ENCODE peak calls at places on chromosomes 16 and 17, in seven cellular contexts. S is stomach, Z is esophagus muscularis mucosa, J is tibial nerve, G is uterus, C is IMR-90, T is body of pancreas. A is an unnamed sample.

GRCh38 chr16:83888672-83889044 is 10.3 kb upstream of the MLYCD start:
- DNase-seq in G (no peak), J (no peak), C (no peak), T (no peak), S (no peak), Z (no peak), A (no peak)

GRCh38 chr17:43608313-43608712 is 53.4 kb downstream of the MEOX1 start:
- DNase-seq in T (no peak), Z (no peak), S (no peak), C (peak; percentile 70), G (no peak), J (no peak), A (no peak)

GRCh38 chr17:49401971-49402491 is 12.7 kb downstream of the PHB1 start:
- DNase-seq in G (no peak), Z (no peak), J (no peak), C (no peak), T (no peak), S (no peak), A (no peak)

GRCh38 chr17:9258115-9259020 is 237.1 kb downstream of the NTN1 start:
- DNase-seq in J (no peak), S (no peak), C (no peak), G (no peak), Z (no peak), T (no peak), A (no peak)

GRCh38 chr16:31714899-31715504 is 158.6 kb upstream of the ZNF267 start:
- DNase-seq in T (no peak), Z (no peak), J (no peak), G (no peak), C (no peak), S (no peak), A (no peak)

GRCh38 chr16:7835032-7835431 is 502.4 kb downstream of the RBFOX1 start:
- DNase-seq in C (no peak), G (no peak), Z (no peak), T (no peak), S (no peak), J (no peak), A (no peak)

GRCh38 chr16:87203060-87203656 is 114.0 kb downstream of the C16orf95 start:
- DNase-seq in G (peak; percentile 25), S (peak; percentile 54), C (peak; percentile 77), Z (no peak), J (peak; percentile 59), T (peak; percentile 66), A (peak; percentile 6)

GRCh38 chr16:72995151-72995881 is 52.6 kb downstream of the ZFHX3 start:
- DNase-seq in Z (no peak), J (no peak), T (no peak), C (no peak), S (no peak), G (no peak), A (no peak)

GRCh38 chr17:46819906-46820351 is 1.4 kb upstream of the WNT3 start:
- DNase-seq in J (no peak), S (no peak), T (no peak), G (no peak), C (no peak), Z (no peak), A (no peak)

GRCh38 chr17:82283208-82283749 is 9.8 kb upstream of the CSNK1D start:
- DNase-seq in G (no peak), Z (no peak), T (no peak), J (no peak), C (peak; percentile 93), S (no peak), A (peak; percentile 49)

GRCh38 chr17:81691196-81691595 is 7.4 kb downstream of the HGS start:
- DNase-seq in C (no peak), J (no peak), T (no peak), S (no peak), Z (no peak), G (no peak), A (no peak)

GRCh38 chr17:13807103-13807502 is 205.4 kb upstream of the HS3ST3A1 start:
- DNase-seq in J (no peak), T (no peak), G (no peak), C (no peak), S (no peak), Z (peak; percentile 55), A (no peak)

GRCh38 chr17:62761884-62762283 is 46.2 kb downstream of the MARCHF10 start:
- DNase-seq in Z (no peak), S (no peak), G (no peak), C (no peak), T (no peak), J (no peak), A (no peak)

GRCh38 chr17:77479817-77480508 is 339.2 kb downstream of the SEC14L1 start:
- DNase-seq in G (peak; percentile 55), S (no peak), C (peak; percentile 34), Z (no peak), J (no peak), T (no peak), A (no peak)

GRCh38 chr16:21097151-21097550 is 53.5 kb downstream of the DNAH3 start:
- DNase-seq in J (no peak), S (no peak), C (peak; percentile 85), G (no peak), Z (no peak), T (no peak), A (no peak)

GRCh38 chr16:11087691-11088431 is 143.5 kb downstream of the CLEC16A start:
- DNase-seq in Z (no peak), G (no peak), S (no peak), J (no peak), C (peak; percentile 57), T (no peak), A (peak; percentile 74)

GRCh38 chr17:49968380-49969133 is 433 bp upstream of the DLX4 start:
- DNase-seq in Z (no peak), G (peak; percentile 36), S (peak; percentile 52), J (no peak), C (peak; percentile 39), T (peak; percentile 68), A (peak; percentile 54)

GRCh38 chr17:40812639-40813038 is 9.8 kb downstream of the KRT10 start:
- DNase-seq in G (no peak), J (no peak), S (no peak), T (no peak), Z (no peak), C (no peak), A (no peak)

GRCh38 chr17:78528541-78528940 is 48.7 kb downstream of the DNAH17 start:
- DNase-seq in G (no peak), T (no peak), S (no peak), C (no peak), Z (no peak), J (no peak), A (no peak)

GRCh38 chr16:10756574-10756973 is 12.9 kb downstream of the NUBP1 start:
- DNase-seq in J (no peak), C (peak; percentile 62), T (no peak), Z (no peak), S (no peak), G (no peak), A (no peak)

GRCh38 chr16:9800180-9800738 is 382.0 kb downstream of the GRIN2A start:
- DNase-seq in Z (no peak), T (no peak), J (no peak), C (no peak), S (no peak), G (no peak), A (no peak)

GRCh38 chr17:82230627-82231311 is 1.9 kb downstream of the SLC16A3 start:
- DNase-seq in C (peak; percentile 81), S (peak; percentile 88), T (peak; percentile 73), G (peak; percentile 91), Z (peak; percentile 95), J (peak; percentile 78), A (peak; percentile 72)

GRCh38 chr17:5281814-5282638 is at the start of gene RABEP1:
- DNase-seq in C (peak; percentile 88), Z (peak; percentile 95), J (peak; percentile 82), G (peak; percentile 88), T (peak; percentile 93), S (peak; percentile 93), A (peak; percentile 87)
- TF ChIP-seq POLR2A in C (peak; percentile 83), Z (peak; percentile 72), J (peak; percentile 60), G (peak; percentile 92), T (peak; percentile 69), S (no peak), A (peak; percentile 89)

GRCh38 chr16:57387598-57388354 is 15.5 kb downstream of the CX3CL1 start:
- DNase-seq in C (no peak), Z (no peak), S (no peak), J (no peak), G (no peak), T (no peak), A (no peak)
- TF ChIP-seq POLR2A in C (no peak), Z (no peak), S (no peak), J (no peak), G (no peak), T (no peak), A (no peak)

GRCh38 chr16:77858060-77858459 is 69.7 kb downstream of the VAT1L start:
- DNase-seq in Z (no peak), G (no peak), C (no peak), T (no peak), S (no peak), J (no peak), A (no peak)

GRCh38 chr16:77849640-77850258 is 61.4 kb downstream of the VAT1L start:
- DNase-seq in Z (no peak), C (no peak), G (no peak), T (peak; percentile 15), S (no peak), J (no peak), A (peak; percentile 6)

GRCh38 chr16:77856455-77857138 is 68.2 kb downstream of the VAT1L start:
- DNase-seq in Z (no peak), T (no peak), J (no peak), C (no peak), S (no peak), G (no peak), A (no peak)

GRCh38 chr16:77850637-77851330 is 62.4 kb downstream of the VAT1L start:
- DNase-seq in T (no peak), Z (no peak), S (no peak), C (peak; percentile 60), G (no peak), J (no peak), A (no peak)

GRCh38 chr16:77853125-77853524 is 64.8 kb downstream of the VAT1L start:
- DNase-seq in S (no peak), J (no peak), T (no peak), Z (no peak), G (no peak), C (no peak), A (no peak)
- TF ChIP-seq POLR2A in S (no peak), J (no peak), T (no peak), Z (no peak), G (no peak), C (no peak), A (no peak)

GRCh38 chr17:8223356-8224063 is 13.1 kb upstream of the AURKB start:
- DNase-seq in J (peak; percentile 40), T (peak; percentile 77), S (peak; percentile 67), C (peak; percentile 47), Z (no peak), G (peak; percentile 66), A (peak; percentile 69)

GRCh38 chr17:8227238-8227581 is 16.8 kb upstream of the AURKB start:
- DNase-seq in T (no peak), S (no peak), J (no peak), Z (no peak), G (no peak), C (no peak), A (no peak)

GRCh38 chr17:8226536-8227237 is 16.3 kb upstream of the AURKB start:
- DNase-seq in T (peak; percentile 75), Z (peak; percentile 93), G (peak; percentile 78), S (peak; percentile 32), J (peak; percentile 76), C (peak; percentile 91), A (peak; percentile 66)

GRCh38 chr17:8225813-8226535 is 15.6 kb upstream of the AURKB start:
- DNase-seq in S (peak; percentile 39), T (peak; percentile 67), Z (no peak), C (peak; percentile 84), G (peak; percentile 53), J (peak; percentile 54), A (peak; percentile 22)

GRCh38 chr17:8224891-8225812 is 14.8 kb upstream of the AURKB start:
- DNase-seq in Z (no peak), J (no peak), G (no peak), T (no peak), S (no peak), C (no peak), A (no peak)
- TF ChIP-seq POLR2A in Z (no peak), J (no peak), G (no peak), T (no peak), S (no peak), C (no peak), A (no peak)